ENCODE peak calls at places on chromosome 17, in seven cellular contexts. P is Right ventricle myocardium superior; Z is sciatic nerve; E is activated T-cell treated with anti-CD3 and anti-CD28 coated beads, Interleukin-2, amount 50 U/mL, for 4 hours; T is stimulated activated naive B cell treated with anti-CD40 and anti-IgM and Interleukin-4, amounts not matched to agents 10 μg/mL and 1 μg/mL and 100 μg/mL, for 72 hours; S is lung; M is activated naive CD8-positive, alpha-beta T cell treated with anti-CD3 and anti-CD28 coated beads, Interleukin-2, amount 50 U/mL, for 24 hours. H is an unnamed sample.

GRCh38 chr17:40399185-40399584 is 18.5 kb downstream of the TOP2A start:
- ATAC-seq in E (no peak), Z (peak), P (peak), S (no peak), M (peak), T (peak), H (no peak)

GRCh38 chr17:72643575-72644216 is 448.8 kb downstream of the SLC39A11 start:
- ATAC-seq in S (no peak), E (no peak), Z (no peak), M (no peak), T (no peak), P (no peak), H (no peak)

GRCh38 chr17:15231851-15232516 is 33.1 kb downstream of the PMP22 start:
- ATAC-seq in Z (peak), S (no peak), T (no peak), P (peak), M (no peak), E (no peak), H (no peak)

GRCh38 chr17:40293363-40293762 is 5.7 kb downstream of the CDC6 start:
- ATAC-seq in Z (peak), E (no peak), S (no peak), T (no peak), M (no peak), P (peak), H (no peak)

GRCh38 chr17:63370696-63371095 is 75.4 kb downstream of the CYB561 start:
- ATAC-seq in M (no peak), S (no peak), T (no peak), Z (no peak), P (no peak), E (no peak), H (no peak)

GRCh38 chr17:74096456-74096855 is 107.0 kb upstream of the RPL38 start:
- ATAC-seq in S (no peak), E (no peak), Z (no peak), M (no peak), P (no peak), T (no peak), H (no peak)

GRCh38 chr17:2776589-2777241 is 19.5 kb upstream of the RAP1GAP2 start:
- ATAC-seq in T (peak), P (no peak), E (peak), Z (no peak), M (peak), S (no peak), H (peak)

GRCh38 chr17:78205124-78205775 is 8.8 kb upstream of the BIRC5 start:
- ATAC-seq in E (no peak), P (no peak), Z (peak), T (no peak), M (no peak), S (no peak), H (peak)

GRCh38 chr17:77376795-77377751 is 236.3 kb downstream of the SEC14L1 start:
- ATAC-seq in T (no peak), Z (no peak), P (peak), E (no peak), S (no peak), M (no peak), H (no peak)

GRCh38 chr17:18225562-18226283 is at the start of gene LLGL1:
- ATAC-seq in S (no peak), T (peak), M (peak), E (peak), Z (peak), P (no peak), H (peak)

GRCh38 chr17:43350888-43351361 is 47.9 kb upstream of the ARL4D start:
- ATAC-seq in Z (no peak), T (no peak), M (no peak), S (no peak), P (no peak), E (no peak), H (no peak)

GRCh38 chr17:80192268-80192667 is 22.4 kb downstream of the CARD14 start:
- ATAC-seq in T (no peak), Z (peak), M (no peak), E (no peak), S (no peak), P (no peak), H (peak)

GRCh38 chr17:4665027-4665426 is 23.5 kb upstream of the ALOX15 start:
- ATAC-seq in Z (no peak), S (no peak), M (no peak), E (no peak), P (peak), T (no peak), H (no peak)

GRCh38 chr17:73588291-73589095 is 55.8 kb downstream of the SDK2 start:
- ATAC-seq in P (no peak), S (no peak), M (no peak), Z (no peak), E (no peak), T (peak), H (peak)

GRCh38 chr17:6660765-6661463 is 9.4 kb downstream of the C17orf100 start:
- ATAC-seq in M (peak), P (peak), Z (peak), E (no peak), S (no peak), T (peak), H (no peak)

H was measured in esophagus mucosa.